ENCODE peak calls at places on chromosomes 2 and 18, in five cellular contexts. One of them, this sample, is unnamed.

GRCh38 chr2:65804777-65805176 is 372.4 kb upstream of the SPRED2 start:
- DNase-seq in body of pancreas: no peak
- DNase-seq in thyroid gland: no peak
- DNase-seq in GM23338: no peak
- DNase-seq in cardiac muscle cell: no peak
- DNase-seq in this sample: no peak

GRCh38 chr18:9433616-9434239 is 41.6 kb upstream of the RALBP1 start:
- DNase-seq in cardiac muscle cell: no peak
- DNase-seq in thyroid gland: no peak
- DNase-seq in body of pancreas: no peak
- DNase-seq in GM23338: peak; percentile 12
- DNase-seq in this sample: no peak

GRCh38 chr18:44552706-44553105 is 128.0 kb upstream of the SETBP1 start:
- DNase-seq in GM23338: peak; percentile 60
- DNase-seq in thyroid gland: no peak
- DNase-seq in body of pancreas: no peak
- DNase-seq in cardiac muscle cell: no peak
- DNase-seq in this sample: no peak

GRCh38 chr2:27296466-27296865 is 11.8 kb downstream of the UCN start:
- DNase-seq in cardiac muscle cell: no peak
- DNase-seq in thyroid gland: no peak
- DNase-seq in body of pancreas: no peak
- DNase-seq in GM23338: no peak
- DNase-seq in this sample: no peak

GRCh38 chr2:1791670-1792069 is 47.4 kb upstream of the PXDN start:
- DNase-seq in body of pancreas: no peak
- DNase-seq in GM23338: no peak
- DNase-seq in cardiac muscle cell: no peak
- DNase-seq in thyroid gland: no peak
- DNase-seq in this sample: no peak

GRCh38 chr2:108417254-108417653 is 31.8 kb upstream of the GCC2 start:
- DNase-seq in body of pancreas: no peak
- DNase-seq in cardiac muscle cell: no peak
- DNase-seq in thyroid gland: no peak
- DNase-seq in GM23338: peak; percentile 43
- DNase-seq in this sample: no peak

GRCh38 chr2:1047485-1047884 is 96.8 kb downstream of the SNTG2 start:
- DNase-seq in cardiac muscle cell: peak; percentile 38
- DNase-seq in thyroid gland: no peak
- DNase-seq in body of pancreas: no peak
- DNase-seq in GM23338: peak; percentile 67
- DNase-seq in this sample: no peak

GRCh38 chr2:200272320-200272719 is 34.2 kb upstream of the SPATS2L start:
- DNase-seq in cardiac muscle cell: no peak
- DNase-seq in GM23338: no peak
- DNase-seq in thyroid gland: no peak
- DNase-seq in body of pancreas: no peak
- DNase-seq in this sample: no peak

GRCh38 chr18:9513971-9514512 is 38.7 kb downstream of the RALBP1 start:
- DNase-seq in cardiac muscle cell: peak; percentile 51
- DNase-seq in thyroid gland: no peak
- DNase-seq in body of pancreas: no peak
- DNase-seq in GM23338: no peak
- DNase-seq in this sample: no peak

GRCh38 chr2:113124181-113124961 is 3.0 kb upstream of the IL1RN start:
- DNase-seq in thyroid gland: no peak
- DNase-seq in cardiac muscle cell: peak; percentile 52
- DNase-seq in GM23338: no peak
- DNase-seq in body of pancreas: no peak
- DNase-seq in this sample: no peak

GRCh38 chr2:234973008-234973407 is 21.2 kb downstream of the SH3BP4 start:
- DNase-seq in cardiac muscle cell: no peak
- DNase-seq in GM23338: no peak
- DNase-seq in thyroid gland: no peak
- DNase-seq in body of pancreas: no peak
- DNase-seq in this sample: no peak

GRCh38 chr2:8572712-8573233 is 109.1 kb upstream of the ID2 start:
- DNase-seq in GM23338: no peak
- DNase-seq in body of pancreas: no peak
- DNase-seq in thyroid gland: no peak
- DNase-seq in cardiac muscle cell: no peak
- DNase-seq in this sample: no peak

GRCh38 chr2:1868683-1869141 is 124.4 kb upstream of the PXDN start:
- DNase-seq in body of pancreas: no peak
- DNase-seq in cardiac muscle cell: no peak
- DNase-seq in GM23338: peak; percentile 51
- DNase-seq in thyroid gland: no peak
- DNase-seq in this sample: no peak

GRCh38 chr2:125224830-125225229 is 1199.7 kb downstream of the CNTNAP5 start:
- DNase-seq in body of pancreas: no peak
- DNase-seq in thyroid gland: no peak
- DNase-seq in GM23338: peak; percentile 33
- DNase-seq in cardiac muscle cell: no peak
- DNase-seq in this sample: no peak

GRCh38 chr2:18345848-18346247 is 214.6 kb downstream of the RDH14 start:
- DNase-seq in GM23338: no peak
- DNase-seq in body of pancreas: no peak
- DNase-seq in cardiac muscle cell: no peak
- DNase-seq in thyroid gland: peak; percentile 51
- DNase-seq in this sample: no peak

GRCh38 chr2:231648579-231649174 is 56.0 kb downstream of the TEX44 start:
- DNase-seq in body of pancreas: peak; percentile 86
- DNase-seq in GM23338: peak; percentile 82
- DNase-seq in thyroid gland: peak; percentile 85
- DNase-seq in cardiac muscle cell: peak; percentile 57
- DNase-seq in this sample: peak; percentile 75

GRCh38 chr2:195280024-195280423 is 377.0 kb upstream of the SLC39A10 start:
- DNase-seq in body of pancreas: no peak
- DNase-seq in thyroid gland: no peak
- DNase-seq in GM23338: no peak
- DNase-seq in cardiac muscle cell: no peak
- DNase-seq in this sample: no peak

GRCh38 chr2:120863661-120864320 is 128.1 kb downstream of the GLI2 start:
- DNase-seq in cardiac muscle cell: peak; percentile 77
- DNase-seq in thyroid gland: no peak
- DNase-seq in body of pancreas: no peak
- DNase-seq in GM23338: no peak
- DNase-seq in this sample: no peak

GRCh38 chr2:233438573-233439147 is 84.4 kb downstream of the DGKD start:
- DNase-seq in body of pancreas: no peak
- DNase-seq in GM23338: no peak
- DNase-seq in thyroid gland: no peak
- DNase-seq in cardiac muscle cell: no peak
- DNase-seq in this sample: no peak

GRCh38 chr2:149170911-149171310 is 132.4 kb downstream of the LYPD6B start:
- DNase-seq in thyroid gland: no peak
- DNase-seq in GM23338: no peak
- DNase-seq in cardiac muscle cell: no peak
- DNase-seq in body of pancreas: peak; percentile 17
- DNase-seq in this sample: no peak

GRCh38 chr2:202339052-202339870 is 36.9 kb upstream of the BMPR2 start:
- DNase-seq in thyroid gland: no peak
- DNase-seq in body of pancreas: no peak
- DNase-seq in cardiac muscle cell: peak; percentile 57
- DNase-seq in GM23338: no peak
- DNase-seq in this sample: no peak

GRCh38 chr2:204315236-204315662 is 230.0 kb upstream of the PARD3B start:
- DNase-seq in GM23338: no peak
- DNase-seq in body of pancreas: peak; percentile 40
- DNase-seq in thyroid gland: peak; percentile 93
- DNase-seq in cardiac muscle cell: no peak
- DNase-seq in this sample: no peak

GRCh38 chr2:102979429-102979828 is 217.6 kb downstream of the TMEM182 start:
- DNase-seq in thyroid gland: no peak
- DNase-seq in cardiac muscle cell: no peak
- DNase-seq in body of pancreas: no peak
- DNase-seq in GM23338: no peak
- DNase-seq in this sample: no peak

GRCh38 chr2:208373460-208374089 is 33.0 kb upstream of the PTH2R start:
- DNase-seq in cardiac muscle cell: peak; percentile 72
- DNase-seq in GM23338: peak; percentile 82
- DNase-seq in body of pancreas: peak; percentile 62
- DNase-seq in thyroid gland: peak; percentile 32
- DNase-seq in this sample: peak; percentile 54

GRCh38 chr18:79802298-79802697 is 4.6 kb downstream of the KCNG2 start:
- DNase-seq in body of pancreas: no peak
- DNase-seq in GM23338: no peak
- DNase-seq in thyroid gland: no peak
- DNase-seq in cardiac muscle cell: no peak
- DNase-seq in this sample: no peak

GRCh38 chr2:52428224-52428623 is 1339.4 kb upstream of the CHAC2 start:
- DNase-seq in body of pancreas: no peak
- DNase-seq in thyroid gland: no peak
- DNase-seq in cardiac muscle cell: no peak
- DNase-seq in GM23338: peak; percentile 51
- DNase-seq in this sample: no peak

GRCh38 chr2:145741161-145741560 is 1221.2 kb upstream of the ZEB2 start:
- DNase-seq in body of pancreas: no peak
- DNase-seq in cardiac muscle cell: no peak
- DNase-seq in thyroid gland: no peak
- DNase-seq in GM23338: no peak
- DNase-seq in this sample: no peak

GRCh38 chr2:75716406-75716805 is 5.7 kb upstream of the GCFC2 start:
- DNase-seq in cardiac muscle cell: peak; percentile 20
- DNase-seq in body of pancreas: no peak
- DNase-seq in thyroid gland: no peak
- DNase-seq in GM23338: no peak
- DNase-seq in this sample: no peak
- TF ChIP-seq CTCF in cardiac muscle cell: peak; percentile 7
- TF ChIP-seq CTCF in body of pancreas: no peak
- TF ChIP-seq CTCF in thyroid gland: no peak
- TF ChIP-seq CTCF in GM23338: no peak
- TF ChIP-seq CTCF in this sample: no peak

GRCh38 chr2:196338440-196338839 is 167.1 kb upstream of the STK17B start:
- DNase-seq in thyroid gland: no peak
- DNase-seq in GM23338: no peak
- DNase-seq in body of pancreas: no peak
- DNase-seq in cardiac muscle cell: no peak
- DNase-seq in this sample: no peak

GRCh38 chr2:196336206-196336605 is 164.8 kb upstream of the STK17B start:
- DNase-seq in cardiac muscle cell: no peak
- DNase-seq in GM23338: no peak
- DNase-seq in body of pancreas: no peak
- DNase-seq in thyroid gland: no peak
- DNase-seq in this sample: no peak

GRCh38 chr2:196335238-196335637 is 163.9 kb upstream of the STK17B start:
- DNase-seq in cardiac muscle cell: peak; percentile 72
- DNase-seq in thyroid gland: no peak
- DNase-seq in GM23338: peak; percentile 45
- DNase-seq in body of pancreas: no peak
- DNase-seq in this sample: no peak

GRCh38 chr2:196336715-196337617 is 165.6 kb upstream of the STK17B start:
- DNase-seq in GM23338: peak; percentile 61
- DNase-seq in body of pancreas: no peak
- DNase-seq in cardiac muscle cell: peak; percentile 68
- DNase-seq in thyroid gland: no peak
- DNase-seq in this sample: no peak

GRCh38 chr2:196337618-196337953 is 166.2 kb upstream of the STK17B start:
- DNase-seq in cardiac muscle cell: no peak
- DNase-seq in GM23338: peak; percentile 48
- DNase-seq in thyroid gland: no peak
- DNase-seq in body of pancreas: no peak
- DNase-seq in this sample: no peak
- TF ChIP-seq CTCF in cardiac muscle cell: no peak
- TF ChIP-seq CTCF in GM23338: no peak
- TF ChIP-seq CTCF in thyroid gland: no peak
- TF ChIP-seq CTCF in body of pancreas: no peak
- TF ChIP-seq CTCF in this sample: peak; percentile 63

GRCh38 chr2:216590780-216591179 is 42.4 kb upstream of the IGFBP2 start:
- DNase-seq in GM23338: peak; percentile 47
- DNase-seq in cardiac muscle cell: peak; percentile 80
- DNase-seq in thyroid gland: no peak
- DNase-seq in body of pancreas: peak; percentile 63
- DNase-seq in this sample: no peak
- TF ChIP-seq CTCF in GM23338: peak; percentile 16
- TF ChIP-seq CTCF in cardiac muscle cell: peak; percentile 23
- TF ChIP-seq CTCF in thyroid gland: no peak
- TF ChIP-seq CTCF in body of pancreas: no peak
- TF ChIP-seq CTCF in this sample: no peak

GRCh38 chr2:170717599-170717963 is 2.4 kb downstream of the SP5 start:
- DNase-seq in thyroid gland: no peak
- DNase-seq in cardiac muscle cell: no peak
- DNase-seq in body of pancreas: no peak
- DNase-seq in GM23338: no peak
- DNase-seq in this sample: no peak

GRCh38 chr2:170717991-170718589 is 3.0 kb downstream of the SP5 start:
- DNase-seq in GM23338: peak; percentile 25
- DNase-seq in thyroid gland: no peak
- DNase-seq in cardiac muscle cell: no peak
- DNase-seq in body of pancreas: no peak
- DNase-seq in this sample: no peak

GRCh38 chr2:170721678-170722077 is 6.5 kb downstream of the SP5 start:
- DNase-seq in cardiac muscle cell: no peak
- DNase-seq in thyroid gland: no peak
- DNase-seq in GM23338: no peak
- DNase-seq in body of pancreas: no peak
- DNase-seq in this sample: no peak

GRCh38 chr2:170719810-170720209 is 4.7 kb downstream of the SP5 start:
- DNase-seq in body of pancreas: no peak
- DNase-seq in thyroid gland: no peak
- DNase-seq in GM23338: no peak
- DNase-seq in cardiac muscle cell: no peak
- DNase-seq in this sample: no peak

GRCh38 chr2:170723446-170723958 is 8.4 kb downstream of the SP5 start:
- DNase-seq in GM23338: peak; percentile 45
- DNase-seq in cardiac muscle cell: no peak
- DNase-seq in thyroid gland: no peak
- DNase-seq in body of pancreas: no peak
- DNase-seq in this sample: no peak
- TF ChIP-seq CTCF in GM23338: peak; percentile 29
- TF ChIP-seq CTCF in cardiac muscle cell: no peak
- TF ChIP-seq CTCF in thyroid gland: no peak
- TF ChIP-seq CTCF in body of pancreas: no peak
- TF ChIP-seq CTCF in this sample: no peak

GRCh38 chr2:134379293-134379692 is 125.4 kb downstream of the MGAT5 start:
- DNase-seq in cardiac muscle cell: no peak
- DNase-seq in GM23338: no peak
- DNase-seq in thyroid gland: no peak
- DNase-seq in body of pancreas: no peak
- DNase-seq in this sample: no peak

GRCh38 chr2:134379722-134380121 is 125.8 kb downstream of the MGAT5 start:
- DNase-seq in cardiac muscle cell: no peak
- DNase-seq in thyroid gland: no peak
- DNase-seq in body of pancreas: no peak
- DNase-seq in GM23338: no peak
- DNase-seq in this sample: no peak

GRCh38 chr2:134372611-134373131 is 118.8 kb downstream of the MGAT5 start:
- DNase-seq in thyroid gland: peak; percentile 22
- DNase-seq in cardiac muscle cell: peak; percentile 66
- DNase-seq in GM23338: no peak
- DNase-seq in body of pancreas: no peak
- DNase-seq in this sample: no peak

GRCh38 chr2:134377730-134378129 is 123.9 kb downstream of the MGAT5 start:
- DNase-seq in thyroid gland: no peak
- DNase-seq in GM23338: no peak
- DNase-seq in cardiac muscle cell: no peak
- DNase-seq in body of pancreas: no peak
- DNase-seq in this sample: no peak

GRCh38 chr2:134375935-134376334 is 122.1 kb downstream of the MGAT5 start:
- DNase-seq in body of pancreas: peak; percentile 69
- DNase-seq in cardiac muscle cell: peak; percentile 67
- DNase-seq in GM23338: peak; percentile 22
- DNase-seq in thyroid gland: no peak
- DNase-seq in this sample: no peak
- TF ChIP-seq CTCF in body of pancreas: peak; percentile 30
- TF ChIP-seq CTCF in cardiac muscle cell: peak; percentile 36
- TF ChIP-seq CTCF in GM23338: no peak
- TF ChIP-seq CTCF in thyroid gland: no peak
- TF ChIP-seq CTCF in this sample: no peak

This sample was measured in mesothelial cell of epicardium.